ENCODE peak calls at places on chromosome 12, in six cellular contexts. Z is cardiac fibroblast, K is RWPE2, S is endothelial cell of umbilical vein, X is BE2C, C is lower lobe of right lung. F is an unnamed sample.

GRCh38 chr12:132907216-132907615 is 19.8 kb upstream of the CHFR start:
- DNase-seq in Z (no peak), C (no peak), X (no peak), K (no peak), S (no peak), F (no peak)

GRCh38 chr12:3972576-3972975 is 99.4 kb upstream of the PARP11 start:
- DNase-seq in C (no peak), X (no peak), Z (no peak), K (no peak), S (no peak), F (no peak)

GRCh38 chr12:112422531-112422930 is 3.8 kb downstream of the PTPN11 start:
- DNase-seq in X (no peak), K (no peak), Z (peak), C (no peak), S (no peak), F (no peak)

GRCh38 chr12:1469063-1469462 is 125.3 kb downstream of the FBXL14 start:
- DNase-seq in X (no peak), S (no peak), Z (no peak), K (no peak), C (no peak), F (no peak)

GRCh38 chr12:4446335-4446734 is 720 bp upstream of the FGF6 start:
- DNase-seq in S (no peak), K (no peak), X (no peak), C (no peak), Z (no peak), F (no peak)

GRCh38 chr12:130636370-130636769 is 79.7 kb downstream of the RIMBP2 start:
- DNase-seq in Z (no peak), X (no peak), C (no peak), K (no peak), S (no peak), F (no peak)

GRCh38 chr12:107033758-107034739 is 47.1 kb upstream of the MTERF2 start:
- DNase-seq in S (no peak), C (no peak), X (no peak), Z (peak), K (no peak), F (no peak)

GRCh38 chr12:6759741-6760140 is 6.4 kb upstream of the PTMS start:
- DNase-seq in S (no peak), C (no peak), X (no peak), Z (no peak), K (no peak), F (no peak)

GRCh38 chr12:3671330-3672112 is 81.4 kb downstream of the CRACR2A start:
- DNase-seq in K (no peak), Z (no peak), X (no peak), S (no peak), C (no peak), F (no peak)

GRCh38 chr12:726281-727140 is 25.9 kb upstream of the WNK1 start:
- DNase-seq in K (no peak), C (no peak), Z (no peak), S (no peak), X (no peak), F (peak)

GRCh38 chr12:124535066-124535740 is 32.2 kb downstream of the NCOR2 start:
- DNase-seq in C (no peak), X (no peak), S (no peak), K (no peak), Z (no peak), F (no peak)

GRCh38 chr12:124303579-124304313 is 8.9 kb downstream of the RFLNA start:
- DNase-seq in X (no peak), S (no peak), Z (no peak), C (peak), K (no peak), F (no peak)

GRCh38 chr12:94074216-94074969 is 74.0 kb upstream of the PLXNC1 start:
- DNase-seq in S (no peak), K (no peak), C (no peak), X (no peak), Z (peak), F (no peak)

GRCh38 chr12:111409403-111410228 is 3.9 kb downstream of the SH2B3 start:
- DNase-seq in C (peak), K (no peak), S (peak), Z (peak), X (peak), F (peak)

GRCh38 chr12:111410229-111411186 is 4.8 kb downstream of the SH2B3 start:
- DNase-seq in K (no peak), C (peak), X (no peak), S (peak), Z (peak), F (peak)

GRCh38 chr12:111408116-111408440 is 2.4 kb downstream of the SH2B3 start:
- DNase-seq in Z (no peak), X (no peak), K (no peak), S (no peak), C (no peak), F (no peak)

GRCh38 chr12:111407371-111408115 is 1.8 kb downstream of the SH2B3 start:
- DNase-seq in S (no peak), X (peak), Z (peak), C (no peak), K (no peak), F (no peak)

GRCh38 chr12:111408686-111409402 is 3.1 kb downstream of the SH2B3 start:
- DNase-seq in C (no peak), K (no peak), X (no peak), S (peak), Z (no peak), F (no peak)
- H3K4me3 ChIP-seq in C (peak), K (no peak), X (peak), S (peak), Z (no peak), F (peak)

GRCh38 chr12:119749666-119750065 is 81.7 kb downstream of the PRKAB1 start:
- DNase-seq in Z (peak), K (no peak), S (no peak), X (no peak), C (no peak), F (peak)
- TF ChIP-seq CTCF in Z (no peak), K (no peak), S (no peak), X (no peak), C (no peak), F (no peak)

GRCh38 chr12:54187075-54187474 is 1.7 kb downstream of the SMUG1 start:
- DNase-seq in Z (no peak), S (no peak), C (no peak), X (no peak), K (no peak), F (no peak)

GRCh38 chr12:54184024-54184805 is 4.6 kb downstream of the SMUG1 start:
- DNase-seq in Z (no peak), S (no peak), C (no peak), X (no peak), K (no peak), F (no peak)

GRCh38 chr12:54185919-54186318 is 2.9 kb downstream of the SMUG1 start:
- DNase-seq in K (no peak), Z (no peak), C (no peak), S (no peak), X (no peak), F (no peak)

GRCh38 chr12:54182086-54182485 is 6.7 kb downstream of the SMUG1 start:
- DNase-seq in S (no peak), C (no peak), X (no peak), K (no peak), Z (no peak), F (no peak)

GRCh38 chr12:54182981-54183380 is 5.8 kb downstream of the SMUG1 start:
- DNase-seq in K (no peak), Z (no peak), C (no peak), X (no peak), S (no peak), F (no peak)
- H3K4me3 ChIP-seq in K (no peak), Z (no peak), C (no peak), X (no peak), S (no peak), F (no peak)

GRCh38 chr12:57816001-57816854 is 2.3 kb downstream of the AVIL start:
- DNase-seq in K (no peak), C (no peak), S (no peak), X (peak), Z (no peak), F (no peak)

GRCh38 chr12:57815177-57816000 is 3.1 kb downstream of the AVIL start:
- DNase-seq in X (no peak), Z (no peak), C (no peak), S (no peak), K (no peak), F (no peak)

GRCh38 chr12:57816855-57817151 is 1.7 kb downstream of the AVIL start:
- DNase-seq in K (no peak), C (peak), S (no peak), Z (peak), X (no peak), F (no peak)

GRCh38 chr12:57813111-57813970 is 5.2 kb downstream of the AVIL start:
- DNase-seq in S (no peak), C (no peak), Z (no peak), K (no peak), X (no peak), F (peak)

GRCh38 chr12:57813971-57814771 is 4.4 kb downstream of the AVIL start:
- DNase-seq in C (no peak), X (no peak), Z (peak), S (no peak), K (no peak), F (peak)
- TF ChIP-seq CTCF in C (no peak), X (no peak), Z (peak), S (no peak), K (no peak), F (no peak)

GRCh38 chr12:114676142-114676741 is 7.7 kb downstream of the TBX3 start:
- DNase-seq in Z (no peak), C (no peak), K (no peak), X (no peak), S (no peak), F (peak)
- H3K4me3 ChIP-seq in Z (no peak), C (peak), K (no peak), X (peak), S (no peak), F (peak)